ENCODE peak calls at places on chromosome 1, in five cellular contexts. S is hepatocyte, D is mammary epithelial cell, Y is spleen, C is heart left ventricle. R is an unnamed sample. For H3K9me3, the result is how much of the 10 kb centered on the place peaks cover.

GRCh38 chr1:100359139-100359538 is 6.8 kb downstream of the CDC14A start:
- DNase-seq in C (no peak), S (no peak), Y (peak), D (no peak), R (no peak)

GRCh38 chr1:205274041-205274691 is 46.4 kb downstream of the TMCC2 start:
- DNase-seq in D (no peak), C (no peak), S (no peak), Y (no peak), R (peak)

GRCh38 chr1:87449348-87449963 is 120.8 kb downstream of the LMO4 start:
- DNase-seq in Y (no peak), D (peak), S (peak), C (peak), R (no peak)

GRCh38 chr1:190478193-190479007 is 736 bp upstream of the BRINP3 start:
- DNase-seq in Y (no peak), D (peak), S (peak), C (no peak), R (no peak)

GRCh38 chr1:26774462-26774861 is 13.3 kb upstream of the PIGV start:
- DNase-seq in C (no peak), D (no peak), S (no peak), Y (no peak), R (no peak)

GRCh38 chr1:167803358-167804217 is 81.8 kb downstream of the MPZL1 start:
- DNase-seq in S (peak), D (peak), Y (peak), C (peak), R (peak)

GRCh38 chr1:94310570-94311270 is 73.3 kb upstream of the ARHGAP29 start:
- DNase-seq in Y (no peak), C (no peak), S (no peak), D (no peak), R (no peak)

GRCh38 chr1:52752427-52752826 is 26.2 kb downstream of the ZYG11B start:
- DNase-seq in S (no peak), D (no peak), Y (no peak), C (no peak), R (no peak)

GRCh38 chr1:18288609-18289219 is 181.1 kb downstream of the IGSF21 start:
- DNase-seq in S (peak), C (peak), D (no peak), Y (no peak), R (no peak)

GRCh38 chr1:12453400-12454343 is 164.3 kb downstream of the DHRS3 start:
- DNase-seq in Y (no peak), C (no peak), D (no peak), S (no peak), R (no peak)

GRCh38 chr1:54376085-54377039 is 29.8 kb downstream of the SSBP3 start:
- DNase-seq in Y (no peak), D (no peak), C (no peak), S (peak), R (peak)

GRCh38 chr1:40451238-40451585 is 936 bp downstream of the ZFP69B start:
- DNase-seq in C (no peak), Y (no peak), D (no peak), S (no peak), R (no peak)

GRCh38 chr1:40454873-40455272 is 4.6 kb downstream of the ZFP69B start:
- DNase-seq in C (no peak), D (no peak), Y (no peak), S (no peak), R (no peak)

GRCh38 chr1:40450491-40451237 is 388 bp downstream of the ZFP69B start:
- DNase-seq in C (no peak), D (peak), S (peak), Y (peak), R (no peak)

GRCh38 chr1:40449684-40450490 is at the start of gene ZFP69B:
- DNase-seq in Y (peak), D (peak), S (peak), C (peak), R (peak)
- H3K9me3 ChIP-seq in Y (half or more), D (under half), S (under half), C (under half), R (under half)

GRCh38 chr1:164756741-164757140 is 197.8 kb downstream of the PBX1 start:
- DNase-seq in S (no peak), Y (no peak), C (no peak), D (no peak), R (no peak)

GRCh38 chr1:164757627-164758026 is 198.6 kb downstream of the PBX1 start:
- DNase-seq in S (no peak), C (no peak), D (no peak), Y (no peak), R (no peak)

GRCh38 chr1:164760585-164760968 is 201.6 kb downstream of the PBX1 start:
- DNase-seq in C (no peak), S (no peak), D (no peak), Y (no peak), R (no peak)

GRCh38 chr1:164759945-164760584 is 201.1 kb downstream of the PBX1 start:
- DNase-seq in S (no peak), C (no peak), Y (no peak), D (no peak), R (no peak)

DNA sequence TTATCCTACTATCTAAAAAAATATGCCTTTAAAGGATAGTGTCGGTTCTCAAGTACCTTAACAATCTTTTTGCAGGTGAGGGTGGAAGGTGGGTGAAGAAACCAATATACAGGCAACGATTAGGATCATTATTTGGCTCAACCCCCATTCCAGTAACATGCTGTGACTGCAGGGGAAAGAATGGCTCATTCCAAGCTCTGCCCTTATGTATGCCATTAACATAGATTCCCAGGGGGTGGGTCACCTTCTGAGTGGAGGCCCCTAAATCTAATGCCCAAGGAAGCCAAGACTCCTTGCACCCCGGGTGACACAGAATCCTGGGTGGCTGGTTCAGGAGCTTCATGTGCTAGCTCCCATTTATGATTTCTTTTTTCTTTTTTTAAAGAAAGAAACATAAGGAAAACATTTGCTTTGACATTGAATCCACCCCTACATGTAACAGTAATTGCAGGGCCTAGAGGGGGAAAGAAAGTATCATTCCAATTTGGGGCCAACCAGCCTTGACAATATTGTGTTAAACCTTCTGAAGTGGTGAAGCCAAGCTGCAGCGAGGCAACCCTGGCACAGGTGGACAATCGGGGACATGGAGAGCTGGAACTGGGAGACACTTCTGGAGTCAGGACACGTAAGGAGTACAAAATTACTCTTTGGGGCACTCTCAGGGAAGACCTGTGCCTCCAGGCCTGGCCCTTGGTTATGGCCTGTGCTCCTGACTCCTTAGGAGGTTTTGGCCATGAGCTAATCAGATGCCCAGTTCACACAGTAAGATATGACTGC is 200.3 kb downstream of the PBX1 start:
- DNase-seq in Y (no peak), S (no peak), C (no peak), D (no peak), R (no peak)
- H3K27ac ChIP-seq in Y (no peak), S (no peak), C (no peak), D (no peak), R (no peak)

GRCh38 chr1:181318858-181319235 is 164.5 kb upstream of the CACNA1E start:
- DNase-seq in C (no peak), D (no peak), Y (no peak), S (no peak), R (no peak)
- H3K4me3 ChIP-seq in C (no peak), D (no peak), Y (no peak), S (no peak), R (no peak)

GRCh38 chr1:62444701-62445100 is 7.9 kb downstream of the USP1 start:
- DNase-seq in Y (no peak), S (no peak), C (no peak), D (no peak), R (no peak)
- H3K9me3 ChIP-seq in Y (under half), S (under half), C (under half), D (under half), R (under half)

GRCh38 chr1:235866207-235866912 is at the start of gene LYST:
- DNase-seq in Y (peak), C (peak), D (peak), S (peak), R (peak)

GRCh38 chr1:235866913-235867850 is 476 bp upstream of the LYST start:
- DNase-seq in S (peak), C (peak), Y (peak), D (peak), R (peak)

GRCh38 chr1:235865565-235866206 is 1.0 kb downstream of the LYST start:
- DNase-seq in C (no peak), S (no peak), Y (no peak), D (no peak), R (no peak)

GRCh38 chr1:235864469-235864868 is 2.2 kb downstream of the LYST start:
- DNase-seq in D (no peak), S (no peak), Y (no peak), C (no peak), R (no peak)

DNA sequence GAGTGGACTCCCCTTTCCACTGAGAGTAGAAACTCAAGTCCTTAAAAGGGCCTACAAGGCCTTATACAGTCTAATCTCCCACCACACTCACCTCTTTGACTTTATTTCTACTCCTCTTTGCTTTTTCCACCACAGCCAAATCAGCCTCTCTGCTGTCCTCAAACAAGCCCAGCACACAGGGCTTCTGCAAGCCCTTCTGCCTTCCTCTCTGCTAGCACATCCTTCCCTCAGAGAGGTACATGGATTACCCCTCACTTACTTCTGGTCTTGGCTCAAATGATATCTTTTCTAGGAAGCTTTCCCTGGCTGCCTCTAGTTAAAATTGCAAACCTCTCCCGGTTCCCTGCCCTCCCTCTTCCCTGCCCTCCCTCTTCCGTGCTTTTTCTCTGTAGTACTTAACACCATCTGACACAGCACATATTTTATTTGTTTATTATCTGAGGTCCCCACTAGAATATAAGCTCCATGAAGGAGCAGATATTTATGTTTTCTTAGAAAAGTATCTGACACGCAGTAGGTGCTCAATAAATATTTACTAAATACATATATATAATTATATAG is 1.7 kb downstream of the LYST start:
- DNase-seq in D (no peak), Y (no peak), S (no peak), C (no peak), R (no peak)
- H3K27ac ChIP-seq in D (no peak), Y (peak), S (no peak), C (no peak), R (no peak)